ENCODE peak calls at places on chromosomes 13 and 19, in four cellular contexts. H, C, K and V are unnamed samples.

GRCh38 chr13:74576504-74576903 is 442.3 kb upstream of the KLF12 start:
- DNase-seq in H (no peak), K (no peak), C (no peak), V (no peak)

GRCh38 chr13:50650936-50651638 is 192.4 kb downstream of the DLEU7 start:
- DNase-seq in C (no peak), H (no peak), K (no peak), V (no peak)

GRCh38 chr19:39987596-39987995 is 9.3 kb upstream of the ZNF546 start:
- DNase-seq in C (no peak), H (no peak), K (no peak), V (no peak)

GRCh38 chr13:77328819-77329132 is 1.9 kb upstream of the MYCBP2 start:
- DNase-seq in K (no peak), C (no peak), H (no peak), V (no peak)

GRCh38 chr13:102999498-102999897 is 66.7 kb downstream of the SLC10A2 start:
- DNase-seq in C (no peak), K (no peak), H (no peak), V (no peak)

GRCh38 chr19:49925486-49925885 is 3.5 kb upstream of the ATF5 start:
- DNase-seq in C (no peak), H (no peak), K (no peak), V (no peak)

GRCh38 chr19:362683-363082 is 18.1 kb upstream of the MIER2 start:
- DNase-seq in H (no peak), K (no peak), C (no peak), V (no peak)

GRCh38 chr19:33193864-33194362 is at the start of gene LRP3:
- DNase-seq in K (no peak), H (no peak), C (no peak), V (peak)

GRCh38 chr19:2550431-2551171 is 74.7 kb downstream of the GADD45B start:
- DNase-seq in C (no peak), H (no peak), K (no peak), V (no peak)

GRCh38 chr19:36139120-36139472 is 770 bp upstream of the CAPNS1 start:
- DNase-seq in H (no peak), C (no peak), K (no peak), V (no peak)

GRCh38 chr13:30829145-30829544 is 76.9 kb upstream of the MEDAG start:
- DNase-seq in C (no peak), H (no peak), K (no peak), V (no peak)

GRCh38 chr19:49567722-49568454 is 12.5 kb downstream of the NOSIP start:
- DNase-seq in C (peak), H (no peak), K (peak), V (no peak)

GRCh38 chr19:8552810-8553209 is 24.4 kb downstream of the MYO1F start:
- DNase-seq in K (no peak), H (no peak), C (no peak), V (no peak)

GRCh38 chr19:46324277-46324676 is 22.6 kb upstream of the PPP5C start:
- DNase-seq in C (no peak), H (no peak), K (no peak), V (no peak)

GRCh38 chr13:110965038-110965754 is 50.3 kb upstream of the ANKRD10 start:
- DNase-seq in K (no peak), H (no peak), C (no peak), V (no peak)

GRCh38 chr13:112690242-112690943 is 555 bp downstream of the ATP11A start:
- DNase-seq in C (peak), H (no peak), K (peak), V (no peak)

GRCh38 chr19:13155472-13156284 is 5.5 kb downstream of the IER2 start:
- DNase-seq in H (peak), C (peak), K (peak), V (peak)

GRCh38 chr19:41907994-41908615 is 20.1 kb downstream of the ERFL start:
- DNase-seq in H (no peak), K (no peak), C (no peak), V (no peak)

GRCh38 chr13:27783111-27783510 is 9.2 kb upstream of the GSX1 start:
- DNase-seq in H (no peak), K (no peak), C (no peak), V (no peak)

GRCh38 chr13:51804295-51805172 is 571 bp upstream of the DHRS12 start:
- DNase-seq in H (peak), C (peak), K (peak), V (no peak)

GRCh38 chr13:42477588-42478190 is 96.3 kb upstream of the TNFSF11 start:
- DNase-seq in H (no peak), K (no peak), C (no peak), V (no peak)

GRCh38 chr19:38842439-38843174 is 7.2 kb downstream of the HNRNPL start:
- DNase-seq in H (no peak), K (peak), C (peak), V (no peak)

GRCh38 chr19:42246869-42247630 is 4.6 kb upstream of the GSK3A start:
- DNase-seq in H (no peak), C (no peak), K (no peak), V (no peak)

GRCh38 chr13:48232420-48233096 is 448 bp upstream of the ITM2B start:
- DNase-seq in C (peak), K (no peak), H (peak), V (no peak)

GRCh38 chr19:18167011-18167410 is 6.6 kb upstream of the IFI30 start:
- DNase-seq in C (no peak), K (no peak), H (no peak), V (no peak)

GRCh38 chr13:30175166-30175565 is 132.2 kb downstream of the KATNAL1 start:
- DNase-seq in H (no peak), K (no peak), C (no peak), V (no peak)

GRCh38 chr13:104382941-104383340 is 1316.7 kb upstream of the SLC10A2 start:
- DNase-seq in K (no peak), H (no peak), C (no peak), V (no peak)

GRCh38 chr13:51524846-51525566 is 59.3 kb upstream of the WDFY2 start:
- DNase-seq in H (no peak), C (no peak), K (no peak), V (no peak)

GRCh38 chr19:17097593-17098126 is 22.1 kb downstream of the MYO9B start:
- DNase-seq in K (no peak), H (no peak), C (no peak), V (no peak)